ENCODE peak calls at places on chromosomes 1 and 21, in ten cellular contexts. V is transverse colon, K is A549, L is IMR-90, S is tibial nerve, Z is H54, U is uterus, D is NB4, B is gastrocnemius medialis, F is right lobe of liver. G is an unnamed sample.

GRCh38 chr1:236350308-236350707 is 43.8 kb upstream of the EDARADD start:
- DNase-seq in L (no peak), S (no peak), D (no peak), U (no peak), K (no peak), V (no peak), B (no peak), F (no peak), Z (no peak), G (no peak)

GRCh38 chr1:227892930-227893695 is 54.6 kb downstream of the WNT9A start:
- DNase-seq in V (no peak), D (no peak), S (no peak), B (peak; percentile 6), L (no peak), K (no peak), Z (no peak), F (no peak), U (no peak), G (no peak)

GRCh38 chr1:67668660-67669059 is 16.3 kb upstream of the GADD45A start:
- DNase-seq in D (no peak), B (no peak), K (no peak), S (no peak), F (no peak), U (no peak), Z (no peak), L (peak; percentile 16), V (peak; percentile 85), G (no peak)

GRCh38 chr21:46190491-46191131 is 6.4 kb upstream of the SPATC1L start:
- DNase-seq in B (no peak), V (no peak), S (no peak), D (no peak), Z (no peak), U (no peak), L (no peak), F (no peak), K (no peak), G (no peak)

GRCh38 chr1:53636621-53637171 is 102.3 kb downstream of the GLIS1 start:
- DNase-seq in B (peak; percentile 4), D (no peak), K (no peak), L (no peak), Z (no peak), V (no peak), F (peak; percentile 28), U (no peak), S (no peak), G (no peak)

GRCh38 chr1:64514197-64514765 is 44.4 kb downstream of the CACHD1 start:
- DNase-seq in U (no peak), L (peak; percentile 88), D (no peak), F (no peak), S (no peak), V (no peak), K (no peak), Z (no peak), B (no peak), G (no peak)

GRCh38 chr1:41360074-41361027 is 883 bp upstream of the FOXO6 start:
- DNase-seq in L (no peak), B (peak; percentile 56), F (peak; percentile 35), Z (no peak), K (no peak), V (no peak), S (no peak), U (peak; percentile 18), D (no peak), G (no peak)

GRCh38 chr1:110508038-110508437 is 10.9 kb downstream of the KCNA10 start:
- DNase-seq in Z (no peak), K (no peak), B (peak; percentile 31), L (peak; percentile 9), D (peak; percentile 14), V (peak; percentile 27), U (no peak), S (peak; percentile 15), F (no peak), G (peak; percentile 3)

DNA sequence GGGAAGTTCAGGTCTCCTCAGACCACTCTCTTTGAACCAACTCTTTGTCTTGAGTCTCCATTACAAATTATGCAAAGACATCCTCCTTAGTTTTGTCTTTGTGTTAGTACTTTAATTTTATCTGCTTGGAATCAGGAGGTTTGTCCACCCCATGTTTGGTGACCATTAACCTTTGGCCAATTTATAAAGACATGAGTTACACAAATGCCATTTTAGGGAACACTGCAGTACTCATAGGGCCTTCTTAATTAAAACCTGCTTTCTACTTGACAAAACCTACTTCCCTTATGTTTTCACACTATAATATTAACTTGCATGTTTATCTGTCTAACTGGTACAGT is 7.9 kb upstream of the CDC73 start:
- DNase-seq in U (no peak), D (no peak), F (no peak), Z (no peak), V (no peak), L (no peak), S (no peak), K (no peak), B (no peak), G (no peak)
- TF ChIP-seq POLR2A in U (no peak), D (no peak), F (no peak), Z (no peak), V (no peak), L (no peak), S (no peak), K (no peak), B (no peak), G (no peak)

GRCh38 chr1:13730301-13730700 is 30.3 kb downstream of the PRDM2 start:
- DNase-seq in U (no peak), D (no peak), V (no peak), L (no peak), B (no peak), Z (no peak), F (no peak), K (no peak), S (no peak), G (no peak)

GRCh38 chr1:13733705-13734104 is 33.7 kb downstream of the PRDM2 start:
- DNase-seq in V (no peak), U (no peak), K (no peak), Z (no peak), D (no peak), S (no peak), L (no peak), B (no peak), F (no peak), G (no peak)

GRCh38 chr1:13731897-13732296 is 31.9 kb downstream of the PRDM2 start:
- DNase-seq in Z (no peak), D (no peak), B (no peak), S (no peak), K (no peak), U (no peak), F (no peak), L (no peak), V (no peak), G (no peak)

GRCh38 chr1:13732971-13733667 is 33.1 kb downstream of the PRDM2 start:
- DNase-seq in D (peak; percentile 77), V (no peak), L (no peak), Z (no peak), U (no peak), B (no peak), F (no peak), K (no peak), S (no peak), G (no peak)

DNA sequence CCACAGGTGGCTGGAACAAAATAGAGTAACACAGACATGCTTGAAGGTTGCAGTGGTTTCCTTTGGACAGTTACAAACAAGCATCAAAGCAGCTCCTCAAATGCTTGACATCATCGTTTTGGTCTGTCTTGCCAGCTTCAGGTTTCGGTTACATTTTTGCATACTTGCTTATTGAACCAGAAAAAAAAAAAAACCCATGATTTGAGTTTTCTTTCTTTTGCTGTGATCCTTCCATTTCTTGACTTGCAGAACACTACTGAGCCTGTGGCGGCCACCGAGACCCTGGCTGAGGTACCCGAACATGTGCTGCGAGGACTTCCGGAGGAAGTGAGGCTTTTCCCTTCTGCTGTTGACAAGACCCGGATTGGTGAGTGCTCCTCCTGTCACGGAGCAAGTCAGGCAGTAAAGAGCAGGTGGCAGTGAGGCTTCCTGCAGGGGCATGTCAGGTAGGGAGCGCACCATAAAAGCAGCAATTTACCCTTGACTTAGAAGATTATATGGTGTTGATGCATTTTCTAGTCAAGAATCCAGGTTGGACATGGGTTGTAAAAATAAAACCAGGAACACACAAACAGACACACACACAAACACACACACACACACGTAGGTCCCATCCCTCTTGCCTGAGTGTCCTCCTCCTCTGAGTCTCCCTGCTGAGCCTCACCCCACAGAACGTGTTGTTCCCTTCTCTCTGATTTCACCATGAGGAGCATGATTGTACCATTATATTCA is 30.9 kb downstream of the PRDM2 start:
- DNase-seq in Z (no peak), F (no peak), B (peak; percentile 27), D (no peak), V (peak; percentile 74), U (no peak), S (peak; percentile 28), L (peak; percentile 53), K (no peak), G (peak; percentile 56)
- TF ChIP-seq POLR2A in Z (no peak), F (no peak), B (no peak), D (no peak), V (peak; percentile 56), U (no peak), S (no peak), L (no peak), K (no peak), G (no peak)

GRCh38 chr1:3431266-3431665 is 23.2 kb upstream of the ARHGEF16 start:
- DNase-seq in L (no peak), B (no peak), F (no peak), D (peak; percentile 42), V (no peak), K (peak; percentile 34), S (no peak), Z (no peak), U (no peak), G (no peak)

GRCh38 chr1:3432306-3432705 is 22.2 kb upstream of the ARHGEF16 start:
- DNase-seq in D (no peak), F (no peak), V (no peak), L (no peak), S (no peak), B (no peak), Z (no peak), U (no peak), K (no peak), G (no peak)

GRCh38 chr1:3430820-3431219 is 23.6 kb upstream of the ARHGEF16 start:
- DNase-seq in S (no peak), K (no peak), B (no peak), Z (no peak), V (no peak), U (no peak), F (no peak), D (no peak), L (no peak), G (no peak)

GRCh38 chr1:3430406-3430805 is 24.1 kb upstream of the ARHGEF16 start:
- DNase-seq in Z (no peak), K (no peak), L (no peak), D (no peak), V (no peak), S (no peak), U (no peak), F (no peak), B (no peak), G (no peak)

DNA sequence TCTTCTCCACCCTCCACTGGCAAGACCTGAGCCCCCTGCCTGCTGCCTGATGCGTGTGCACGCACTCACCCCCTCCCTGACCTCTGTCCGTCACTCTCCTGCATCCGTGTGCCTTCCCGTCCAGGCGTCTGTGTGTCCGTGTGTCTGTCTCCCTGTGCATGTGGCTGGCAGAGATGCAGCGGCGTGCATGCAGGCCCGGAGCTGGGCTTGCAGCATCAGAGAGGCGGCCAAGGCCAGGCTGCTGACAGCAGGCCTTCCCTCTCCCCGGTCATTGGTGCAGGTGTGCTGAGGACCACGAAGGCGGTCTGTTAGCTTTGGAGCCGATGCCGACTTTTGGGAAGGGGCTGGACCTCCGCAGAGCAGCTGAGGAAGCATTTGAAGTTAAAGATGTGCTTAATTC is 22.8 kb upstream of the ARHGEF16 start:
- DNase-seq in D (no peak), V (no peak), L (no peak), U (no peak), Z (no peak), B (no peak), K (no peak), S (no peak), F (no peak), G (no peak)
- TF ChIP-seq POLR2A in D (no peak), V (no peak), L (no peak), U (no peak), Z (no peak), B (no peak), K (no peak), S (no peak), F (no peak), G (no peak)

DNA sequence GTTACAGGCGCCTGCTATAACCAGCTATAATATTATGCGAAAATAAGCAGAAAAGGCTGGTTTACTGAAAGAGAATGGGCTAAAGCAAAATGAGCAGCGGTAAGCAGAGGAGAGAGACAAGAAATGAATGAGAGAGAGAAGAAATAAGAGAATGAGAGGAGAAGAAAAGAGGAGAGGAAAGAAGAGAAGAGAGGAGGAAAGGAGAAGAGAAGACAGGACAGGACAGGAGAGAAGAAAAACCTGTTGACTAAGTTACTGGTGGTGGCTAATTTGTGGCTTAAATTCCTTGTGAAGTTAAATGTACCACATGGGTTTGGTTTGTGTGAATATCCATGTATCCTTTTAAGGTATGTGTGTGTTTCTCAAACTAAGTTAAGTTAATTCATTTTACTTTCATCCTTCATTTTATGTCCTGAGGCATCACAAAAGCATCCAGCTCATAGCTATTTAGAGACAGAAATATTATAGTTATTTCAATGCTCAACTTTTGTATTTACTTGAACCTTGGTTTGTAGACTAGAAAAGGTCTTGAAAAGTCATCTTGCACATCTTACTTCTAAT is 3.1 kb upstream of the DDR2 start:
- DNase-seq in S (no peak), U (no peak), L (no peak), V (no peak), K (no peak), F (no peak), B (no peak), D (no peak), Z (no peak), G (no peak)
- TF ChIP-seq POLR2A in S (no peak), U (no peak), L (no peak), V (no peak), K (no peak), F (no peak), B (no peak), D (no peak), Z (no peak), G (no peak)